ENCODE peak calls at places on chromosome 18, in six cellular contexts. V is cardiac muscle cell, E is heart right ventricle, H is GM23248, R is Peyer's patch, F is sigmoid colon. U is an unnamed sample.

GRCh38 chr18:59742325-59743111 is 45.3 kb upstream of the CCBE1 start:
- DNase-seq in R (no peak), E (peak; percentile 31), H (peak; percentile 86), F (no peak), V (peak; percentile 97), U (no peak)

GRCh38 chr18:9454061-9454703 is 21.1 kb upstream of the RALBP1 start:
- DNase-seq in R (no peak), H (peak; percentile 29), E (no peak), V (no peak), F (no peak), U (no peak)

GRCh38 chr18:39191931-39192330 is 1626.3 kb upstream of the CELF4 start:
- DNase-seq in F (no peak), H (no peak), R (no peak), E (no peak), V (peak; percentile 2), U (no peak)

GRCh38 chr18:31275722-31276463 is 42.1 kb upstream of the DSG1 start:
- DNase-seq in V (no peak), E (no peak), H (no peak), R (no peak), F (no peak), U (no peak)

GRCh38 chr18:9147440-9148238 is 11.1 kb downstream of the ANKRD12 start:
- DNase-seq in V (peak; percentile 63), F (no peak), R (no peak), E (no peak), H (peak; percentile 87), U (peak; percentile 67)

GRCh38 chr18:54740146-54740844 is 88.0 kb upstream of the RAB27B start:
- DNase-seq in F (no peak), V (peak; percentile 21), E (no peak), H (peak; percentile 58), R (no peak), U (no peak)

GRCh38 chr18:28175047-28175929 is 1.6 kb downstream of the CDH2 start:
- DNase-seq in F (peak; percentile 60), H (peak; percentile 83), E (peak; percentile 58), V (peak; percentile 91), R (no peak), U (no peak)

GRCh38 chr18:75247041-75247551 is 36.5 kb downstream of the TSHZ1 start:
- DNase-seq in F (no peak), V (no peak), H (peak; percentile 73), E (no peak), R (no peak), U (no peak)

GRCh38 chr18:75140296-75140695 is 68.6 kb downstream of the PTGR3 start:
- DNase-seq in E (no peak), R (no peak), V (no peak), H (no peak), F (no peak), U (no peak)

GRCh38 chr18:26073742-26074141 is 16.7 kb downstream of the SS18 start:
- DNase-seq in H (no peak), V (no peak), F (no peak), E (no peak), R (no peak), U (no peak)

GRCh38 chr18:65567372-65567771 is 183.4 kb upstream of the CDH7 start:
- DNase-seq in H (no peak), R (no peak), F (no peak), V (peak; percentile 38), E (no peak), U (no peak)

GRCh38 chr18:76390452-76391035 is 104.5 kb downstream of the ZNF516 start:
- DNase-seq in H (no peak), E (no peak), R (no peak), F (peak; percentile 65), V (no peak), U (no peak)

GRCh38 chr18:2237706-2238105 is 333.6 kb downstream of the METTL4 start:
- DNase-seq in V (peak; percentile 13), H (no peak), E (no peak), F (no peak), R (no peak), U (no peak)

GRCh38 chr18:77119101-77119850 is 13.3 kb downstream of the MBP start:
- DNase-seq in E (no peak), V (no peak), H (no peak), R (no peak), F (peak; percentile 55), U (no peak)

GRCh38 chr18:11891737-11892136 is 16.4 kb downstream of the MPPE1 start:
- DNase-seq in V (no peak), H (no peak), R (no peak), E (no peak), F (no peak), U (no peak)

GRCh38 chr18:11886629-11887028 is 21.5 kb downstream of the MPPE1 start:
- DNase-seq in R (no peak), F (no peak), H (no peak), E (no peak), V (no peak), U (no peak)

GRCh38 chr18:11888726-11889125 is 19.4 kb downstream of the MPPE1 start:
- DNase-seq in R (no peak), E (no peak), V (no peak), H (no peak), F (no peak), U (no peak)

GRCh38 chr18:11887305-11888262 is 20.5 kb downstream of the MPPE1 start:
- DNase-seq in F (no peak), H (no peak), R (no peak), E (no peak), V (no peak), U (no peak)

DNA sequence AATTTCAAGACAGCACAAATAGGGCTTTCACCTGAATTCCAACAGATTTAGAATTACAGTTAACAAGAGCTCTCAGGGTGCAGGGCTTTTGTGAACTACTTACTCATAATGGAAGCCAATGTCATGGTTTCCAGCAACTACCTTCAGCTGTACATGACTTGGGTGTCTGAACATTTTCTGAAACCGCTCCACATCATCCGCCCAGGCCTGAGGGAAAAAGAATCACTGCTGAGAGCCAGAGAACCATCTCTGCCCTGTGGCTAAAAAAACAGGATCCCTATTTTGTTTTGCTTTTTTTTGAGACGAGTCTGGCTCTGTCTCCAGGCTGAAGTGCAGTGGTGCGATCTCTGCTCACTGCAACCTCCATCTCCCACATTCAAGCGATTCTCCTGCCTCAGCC is 18.8 kb downstream of the MPPE1 start:
- DNase-seq in E (no peak), F (no peak), R (no peak), V (no peak), H (no peak), U (no peak)
- H3K36me3 ChIP-seq in E (peaks cover 4% of the 10 kb centered on the region), F (peaks cover 55% of the 10 kb centered on the region), R (no peaks in the 10 kb centered on the region), V (peaks cover 6% of the 10 kb centered on the region), H (no peaks in the 10 kb centered on the region), U (peaks cover 73% of the 10 kb centered on the region)

DNA sequence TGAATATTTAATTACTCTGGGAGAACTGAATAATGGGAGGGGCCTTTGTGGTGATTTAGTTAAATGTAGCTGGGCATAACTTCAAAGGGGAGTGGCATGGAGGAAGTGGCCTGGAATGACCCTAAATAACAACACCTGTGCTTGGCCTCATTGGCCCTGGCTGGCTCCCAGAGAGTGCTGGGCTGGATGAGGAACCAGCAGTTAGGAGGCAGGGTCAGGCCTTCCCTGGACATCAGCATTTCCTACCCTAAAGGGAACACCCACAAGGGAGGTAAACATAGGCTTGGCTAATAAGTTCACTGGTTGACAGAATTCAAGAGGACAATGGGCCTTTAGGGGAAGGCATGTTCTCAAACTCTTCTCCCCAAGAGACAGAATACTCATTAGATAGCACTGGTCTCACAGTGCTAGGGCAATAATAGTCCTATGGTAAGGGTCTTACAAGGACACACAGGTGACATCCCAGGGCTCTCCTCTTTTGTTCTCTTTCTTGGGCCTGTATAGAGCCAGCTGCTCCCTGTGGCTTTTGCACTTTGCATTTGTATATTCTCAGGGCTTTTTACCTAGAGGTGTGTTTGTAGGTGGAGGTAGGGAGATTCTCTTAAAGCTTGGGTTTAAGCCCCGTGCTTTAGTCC is 106.8 kb downstream of the ZNF519 start:
- DNase-seq in H (no peak), V (no peak), R (no peak), F (no peak), E (no peak), U (no peak)
- H3K27ac ChIP-seq in H (no peak overlapping the region), V (no peak overlapping the region), R (no peak overlapping the region), F (no peak overlapping the region), E (no peak overlapping the region), U (no peak overlapping the region)

GRCh38 chr18:22176622-22177495 is 7.5 kb downstream of the GATA6 start:
- DNase-seq in V (peak; percentile 41), E (peak; percentile 43), R (no peak), H (peak; percentile 40), F (no peak), U (no peak)

GRCh38 chr18:22177496-22177866 is 8.1 kb downstream of the GATA6 start:
- DNase-seq in V (no peak), R (no peak), E (no peak), F (no peak), H (no peak), U (no peak)

GRCh38 chr18:22179631-22180030 is 10.2 kb downstream of the GATA6 start:
- DNase-seq in E (no peak), H (no peak), V (no peak), F (no peak), R (no peak), U (no peak)

GRCh38 chr18:22180722-22181121 is 11.3 kb downstream of the GATA6 start:
- DNase-seq in E (no peak), V (no peak), F (no peak), H (no peak), R (no peak), U (no peak)

GRCh38 chr18:22179174-22179573 is 9.8 kb downstream of the GATA6 start:
- DNase-seq in H (no peak), F (no peak), V (no peak), R (no peak), E (no peak), U (no peak)
- H3K4me3 ChIP-seq in H (no peak overlapping the region), F (no peak overlapping the region), V (peak overlapping the region; percentile 7), R (no peak overlapping the region), E (no peak overlapping the region), U (no peak overlapping the region)

GRCh38 chr18:50918153-50918552 is 39.2 kb downstream of the ME2 start:
- DNase-seq in H (no peak), V (no peak), E (no peak), R (no peak), F (no peak), U (no peak)

GRCh38 chr18:50917021-50917420 is 38.1 kb downstream of the ME2 start:
- DNase-seq in H (no peak), F (no peak), R (no peak), E (no peak), V (no peak), U (no peak)
- H3K36me3 ChIP-seq in H (no peaks in the 10 kb centered on the region), F (no peaks in the 10 kb centered on the region), R (no peaks in the 10 kb centered on the region), E (no peaks in the 10 kb centered on the region), V (peaks cover 9% of the 10 kb centered on the region), U (peaks cover 72% of the 10 kb centered on the region)

U was measured in CD4-positive, CD25-positive, alpha-beta regulatory T cell.